ENCODE peak calls at places on chromosomes 7 and 10, in four cellular contexts. D is GM12878, M is HepG2, W is K562. I is an unnamed sample.

GRCh38 chr7:117047496-117047895 is 94.2 kb downstream of the ST7 start:
- DNase-seq in D (no peak), M (no peak), W (no peak), I (no peak)

GRCh38 chr7:22332481-22332880 is 24.5 kb downstream of the RAPGEF5 start:
- DNase-seq in D (no peak), M (no peak), W (no peak), I (no peak)

GRCh38 chr7:129013048-129013721 is 41.7 kb downstream of the TNPO3 start:
- DNase-seq in D (peak; percentile 31), M (no peak), W (no peak), I (no peak)

GRCh38 chr10:114631090-114631677 is 26.9 kb downstream of the ABLIM1 start:
- DNase-seq in D (no peak), M (no peak), W (no peak), I (no peak)

GRCh38 chr10:126315471-126316177 is 72.7 kb downstream of the ADAM12 start:
- DNase-seq in D (no peak), M (no peak), W (no peak), I (no peak)

GRCh38 chr7:157689269-157690057 is 352.7 kb downstream of the DNAJB6 start:
- DNase-seq in D (no peak), M (no peak), W (no peak), I (no peak)

GRCh38 chr10:5902511-5903274 is 12.7 kb downstream of the FBH1 start:
- DNase-seq in D (no peak), M (no peak), W (no peak), I (no peak)

GRCh38 chr10:89490589-89491335 is 44.6 kb downstream of the SLC16A12 start:
- DNase-seq in D (no peak), M (no peak), W (no peak), I (no peak)

GRCh38 chr10:18157909-18158308 is 17.7 kb downstream of the CACNB2 start:
- DNase-seq in D (no peak), M (no peak), W (no peak), I (no peak)

GRCh38 chr7:77244222-77244934 is 44.8 kb upstream of the FGL2 start:
- DNase-seq in D (no peak), M (no peak), W (no peak), I (no peak)

GRCh38 chr10:3668961-3669330 is 116.1 kb downstream of the KLF6 start:
- DNase-seq in D (no peak), M (no peak), W (no peak), I (no peak)

GRCh38 chr7:17144313-17144712 is 154.1 kb upstream of the AHR start:
- DNase-seq in D (no peak), M (no peak), W (peak; percentile 14), I (no peak)

GRCh38 chr10:114609518-114610426 is 48.3 kb downstream of the ABLIM1 start:
- DNase-seq in D (no peak), M (no peak), W (no peak), I (no peak)

GRCh38 chr10:43859016-43859525 is 210.4 kb upstream of the ZNF32 start:
- DNase-seq in D (no peak), M (no peak), W (no peak), I (no peak)

GRCh38 chr10:14299516-14299915 is 31.2 kb downstream of the FRMD4A start:
- DNase-seq in D (no peak), M (no peak), W (no peak), I (no peak)

GRCh38 chr10:10794776-10795175 is 222.9 kb upstream of the CELF2 start:
- DNase-seq in D (no peak), M (no peak), W (no peak), I (no peak)

GRCh38 chr7:80078159-80078731 is 56.4 kb upstream of the GNAI1 start:
- DNase-seq in D (no peak), M (no peak), W (no peak), I (no peak)

GRCh38 chr10:72340510-72340895 is 14.2 kb downstream of the DNAJB12 start:
- DNase-seq in D (no peak), M (no peak), W (peak; percentile 88), I (peak; percentile 90)

GRCh38 chr10:87974130-87974529 is 110.7 kb downstream of the PTEN start:
- DNase-seq in D (no peak), M (no peak), W (no peak), I (no peak)

GRCh38 chr10:81002382-81002781 is 464.7 kb downstream of the SH2D4B start:
- DNase-seq in D (no peak), M (no peak), W (no peak), I (no peak)

GRCh38 chr7:129401228-129401967 is 32.8 kb upstream of the STRIP2 start:
- DNase-seq in D (no peak), M (peak; percentile 29), W (peak; percentile 93), I (no peak)

DNA sequence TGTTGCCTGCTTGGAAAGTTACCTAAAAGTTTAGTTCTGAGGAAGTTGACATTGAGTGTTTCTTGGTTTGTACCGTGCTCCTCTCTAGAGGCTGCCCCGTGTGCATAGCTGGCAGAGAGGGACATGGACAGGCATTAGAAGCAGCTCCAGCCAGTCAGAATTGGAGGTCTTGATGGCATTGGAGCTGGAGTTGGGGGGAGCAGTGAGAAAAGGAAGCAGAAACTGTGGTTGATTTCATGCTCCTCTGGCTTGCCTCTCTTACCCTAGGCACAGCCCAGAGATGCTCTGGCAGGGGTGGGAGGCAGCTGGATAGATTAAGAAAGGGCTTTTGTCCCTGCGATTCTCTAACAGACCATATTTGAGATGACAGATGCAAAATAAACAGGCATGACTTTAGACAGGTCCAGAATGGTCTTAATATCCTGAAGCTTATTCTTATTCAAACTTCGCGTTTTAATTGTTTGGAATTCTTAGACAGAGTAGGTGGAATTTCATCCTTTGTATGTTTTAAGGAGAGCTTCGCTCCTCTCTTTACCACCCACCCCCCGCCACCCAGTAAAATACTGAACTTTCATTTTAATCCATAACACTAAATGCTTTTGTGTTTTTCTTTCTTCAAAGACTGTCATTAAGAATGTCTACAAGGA is 73.5 kb upstream of the GLCCI1 start:
- DNase-seq in D (no peak), M (no peak), W (no peak), I (no peak)
- TF ChIP-seq NR2C2 in D (no peak), M (no peak), W (no peak), I (no peak)

GRCh38 chr10:60950312-60950711 is 6.3 kb upstream of the RHOBTB1 start:
- DNase-seq in D (no peak), M (no peak), W (no peak), I (no peak)
- TF ChIP-seq ATF3 in D (no peak), M (no peak), W (no peak), I (no peak)

GRCh38 chr7:41881313-41882130 is 178.6 kb upstream of the INHBA start:
- DNase-seq in D (peak; percentile 98), M (no peak), W (peak; percentile 3), I (no peak)

GRCh38 chr7:41885078-41885477 is 182.2 kb upstream of the INHBA start:
- DNase-seq in D (no peak), M (no peak), W (no peak), I (no peak)

GRCh38 chr7:41882745-41883527 is 180.0 kb upstream of the INHBA start:
- DNase-seq in D (peak; percentile 80), M (no peak), W (no peak), I (no peak)

GRCh38 chr7:41880107-41880506 is 177.2 kb upstream of the INHBA start:
- DNase-seq in D (no peak), M (no peak), W (no peak), I (no peak)

GRCh38 chr7:41882271-41882670 is 179.4 kb upstream of the INHBA start:
- DNase-seq in D (no peak), M (no peak), W (no peak), I (no peak)
- TF ChIP-seq NR2C2 in D (no peak), M (no peak), W (no peak), I (no peak)

DNA sequence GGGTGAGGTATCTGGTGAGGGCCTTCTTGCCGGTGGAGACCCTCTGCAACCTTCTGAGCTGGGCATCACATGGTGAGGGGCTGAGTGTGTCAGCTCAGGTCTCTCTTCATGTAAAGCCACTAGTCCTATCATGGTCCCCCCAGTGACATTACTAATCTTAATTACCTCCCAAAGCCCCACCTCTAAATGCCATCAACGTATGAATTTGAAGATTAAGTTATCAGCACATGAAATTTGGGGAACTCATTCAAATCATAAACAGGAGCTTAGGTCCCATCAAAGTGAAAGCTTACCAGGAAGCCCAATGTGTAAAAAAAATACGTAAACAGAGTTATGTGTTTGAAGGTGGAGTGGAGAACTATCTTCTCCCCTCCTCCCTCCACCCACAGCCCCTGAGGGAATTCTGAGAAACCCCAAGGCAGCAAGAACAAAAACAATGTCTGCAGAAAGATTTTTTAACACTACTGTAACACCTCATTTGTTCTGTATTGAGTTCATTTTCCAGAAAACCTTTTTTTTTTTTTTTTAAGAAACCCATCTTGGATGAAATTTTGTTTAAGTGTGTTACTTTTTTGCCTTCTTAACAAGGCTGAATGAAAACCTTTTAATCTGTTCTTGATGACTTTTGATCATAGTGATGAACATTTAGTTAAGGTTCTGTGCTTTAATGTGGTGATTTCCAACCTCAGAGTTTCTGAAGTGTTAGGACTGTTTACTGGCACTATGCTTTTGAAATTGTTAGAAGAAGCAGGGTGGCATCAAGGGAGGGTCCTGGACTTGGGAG is 19.1 kb upstream of the PCGF5 start:
- DNase-seq in D (peak; percentile 68), M (no peak), W (no peak), I (no peak)
- TF ChIP-seq ATF3 in D (no peak), M (no peak), W (no peak), I (no peak)

DNA sequence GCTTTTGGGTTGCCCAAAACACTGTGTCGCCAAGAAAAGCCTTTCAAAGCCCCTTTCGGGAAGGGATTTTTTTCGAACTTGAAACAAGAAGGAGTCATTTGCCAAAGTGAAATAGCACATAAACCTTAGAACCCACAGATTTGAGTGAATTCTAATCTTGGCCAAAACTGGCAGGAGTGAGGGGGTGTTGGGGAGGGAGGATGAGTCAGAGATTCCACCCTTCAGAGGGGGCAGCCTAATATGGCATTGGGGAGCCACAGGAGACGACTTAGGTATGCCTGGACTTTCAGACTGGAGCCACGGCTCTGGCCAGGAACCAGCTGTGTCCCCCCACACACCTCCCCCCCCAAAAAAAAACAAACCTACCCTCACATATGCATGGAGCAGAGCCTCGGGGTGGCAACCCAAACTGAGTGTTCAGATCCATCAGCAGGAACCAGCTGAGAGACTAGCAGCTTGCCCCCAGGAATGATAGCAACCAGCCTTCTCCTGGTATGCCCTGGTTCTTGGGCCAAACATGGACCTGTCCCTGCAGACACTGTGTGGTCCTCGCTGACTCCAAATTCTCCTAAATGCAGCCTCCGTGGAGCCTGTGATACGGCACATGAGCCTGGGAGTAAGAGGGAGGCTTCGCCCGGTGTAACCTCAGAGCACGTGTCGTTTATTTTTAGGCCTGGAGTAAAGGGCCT is 138.3 kb downstream of the FGFR2 start:
- DNase-seq in D (no peak), M (no peak), W (no peak), I (peak; percentile 23)
- TF ChIP-seq NR2C2 in D (no peak), M (no peak), W (no peak), I (no peak)

GRCh38 chr10:93766918-93767317 is 9.2 kb downstream of the LGI1 start:
- DNase-seq in D (no peak), M (no peak), W (no peak), I (no peak)
- TF ChIP-seq ATF3 in D (no peak), M (no peak), W (no peak), I (no peak)

GRCh38 chr7:76225379-76225778 is 23.7 kb downstream of the SRRM3 start:
- DNase-seq in D (no peak), M (no peak), W (peak; percentile 67), I (peak; percentile 82)
- TF ChIP-seq NR2C2 in D (no peak), M (no peak), W (no peak), I (no peak)

GRCh38 chr10:23078114-23078513 is 17.3 kb upstream of the MSRB2 start:
- DNase-seq in D (no peak), M (no peak), W (no peak), I (no peak)
- TF ChIP-seq ATF3 in D (no peak), M (no peak), W (no peak), I (no peak)

GRCh38 chr10:30755474-30755873 is 125.9 kb upstream of the LYZL2 start:
- DNase-seq in D (no peak), M (no peak), W (no peak), I (no peak)
- TF ChIP-seq NR2C2 in D (no peak), M (no peak), W (no peak), I (no peak)